ENCODE peak calls at places on chromosomes 5 and 9, in ten cellular contexts. T is A549; F is CD8-positive, alpha-beta T cell; Q is heart left ventricle; B is tibial artery; G is heart right ventricle; Y is lower lobe of right lung; K is HepG2; C is iPS DF 6.9; J is IMR-90. L is an unnamed sample.

GRCh38 chr5:142317173-142317572 is 7.6 kb downstream of the SPRY4 start:
- DNase-seq in T (no peak), F (no peak), Q (no peak), B (no peak), G (no peak), Y (no peak), K (no peak), C (no peak), J (no peak), L (no peak)

GRCh38 chr5:173592050-173592669 is 24.3 kb downstream of the BOD1 start:
- DNase-seq in T (peak; percentile 21), F (no peak), Q (no peak), B (no peak), G (no peak), Y (no peak), K (no peak), C (no peak), J (no peak), L (no peak)

GRCh38 chr5:72387985-72388384 is 67.8 kb downstream of the PTCD2 start:
- DNase-seq in T (peak; percentile 68), F (no peak), Q (no peak), B (no peak), G (no peak), Y (no peak), K (no peak), C (no peak), J (peak; percentile 88), L (no peak)

GRCh38 chr5:93349613-93350012 is 231.4 kb downstream of the NR2F1-AS1 start:
- DNase-seq in T (no peak), F (no peak), Q (no peak), B (no peak), G (no peak), Y (no peak), K (no peak), C (no peak), J (peak; percentile 89), L (no peak)

GRCh38 chr9:6024035-6024554 is 8.7 kb upstream of the RANBP6 start:
- DNase-seq in T (peak; percentile 48), F (peak; percentile 18), Q (no peak), B (no peak), G (no peak), Y (no peak), K (peak; percentile 35), C (no peak), J (no peak), L (no peak)

GRCh38 chr5:43425965-43426364 is 13.8 kb upstream of the CCL28 start:
- DNase-seq in T (no peak), F (no peak), Q (no peak), B (no peak), G (no peak), Y (no peak), K (no peak), C (no peak), J (peak; percentile 80), L (no peak)

GRCh38 chr9:125950880-125951471 is 203.8 kb downstream of the PBX3 start:
- DNase-seq in T (no peak), F (no peak), Q (no peak), B (no peak), G (no peak), Y (no peak), K (no peak), C (peak; percentile 92), J (no peak), L (no peak)

GRCh38 chr5:82975812-82976211 is 101.4 kb downstream of the TMEM167A start:
- DNase-seq in T (no peak), F (no peak), Q (no peak), B (no peak), G (no peak), Y (no peak), K (peak; percentile 37), C (no peak), J (no peak), L (no peak)

GRCh38 chr9:7828344-7828743 is 28.8 kb upstream of the DMAC1 start:
- DNase-seq in T (no peak), F (no peak), Q (no peak), B (no peak), G (no peak), Y (no peak), K (no peak), C (no peak), J (no peak), L (no peak)

GRCh38 chr5:128053291-128053954 is 30.1 kb upstream of the SLC12A2 start:
- DNase-seq in T (no peak), F (no peak), Q (no peak), B (no peak), G (no peak), Y (no peak), K (peak; percentile 2), C (no peak), J (peak; percentile 46), L (peak; percentile 19)

GRCh38 chr9:121499427-121500164 is at the start of gene GGTA1:
- DNase-seq in T (peak; percentile 57), F (no peak), Q (peak; percentile 88), B (peak; percentile 69), G (peak; percentile 73), Y (peak; percentile 78), K (no peak), C (no peak), J (peak; percentile 50), L (peak; percentile 80)

GRCh38 chr9:93108301-93109041 is 12.5 kb downstream of the CARD19 start:
- DNase-seq in T (no peak), F (no peak), Q (peak; percentile 47), B (peak; percentile 20), G (no peak), Y (peak; percentile 46), K (no peak), C (no peak), J (no peak), L (no peak)

GRCh38 chr5:65674749-65675148 is 47.2 kb downstream of the SGTB start:
- DNase-seq in T (no peak), F (no peak), Q (no peak), B (no peak), G (no peak), Y (no peak), K (no peak), C (no peak), J (peak; percentile 63), L (no peak)

GRCh38 chr5:138243794-138244193 is 30.6 kb downstream of the GFRA3 start:
- DNase-seq in T (no peak), F (no peak), Q (no peak), B (no peak), G (no peak), Y (no peak), K (no peak), C (no peak), J (no peak), L (no peak)

DNA sequence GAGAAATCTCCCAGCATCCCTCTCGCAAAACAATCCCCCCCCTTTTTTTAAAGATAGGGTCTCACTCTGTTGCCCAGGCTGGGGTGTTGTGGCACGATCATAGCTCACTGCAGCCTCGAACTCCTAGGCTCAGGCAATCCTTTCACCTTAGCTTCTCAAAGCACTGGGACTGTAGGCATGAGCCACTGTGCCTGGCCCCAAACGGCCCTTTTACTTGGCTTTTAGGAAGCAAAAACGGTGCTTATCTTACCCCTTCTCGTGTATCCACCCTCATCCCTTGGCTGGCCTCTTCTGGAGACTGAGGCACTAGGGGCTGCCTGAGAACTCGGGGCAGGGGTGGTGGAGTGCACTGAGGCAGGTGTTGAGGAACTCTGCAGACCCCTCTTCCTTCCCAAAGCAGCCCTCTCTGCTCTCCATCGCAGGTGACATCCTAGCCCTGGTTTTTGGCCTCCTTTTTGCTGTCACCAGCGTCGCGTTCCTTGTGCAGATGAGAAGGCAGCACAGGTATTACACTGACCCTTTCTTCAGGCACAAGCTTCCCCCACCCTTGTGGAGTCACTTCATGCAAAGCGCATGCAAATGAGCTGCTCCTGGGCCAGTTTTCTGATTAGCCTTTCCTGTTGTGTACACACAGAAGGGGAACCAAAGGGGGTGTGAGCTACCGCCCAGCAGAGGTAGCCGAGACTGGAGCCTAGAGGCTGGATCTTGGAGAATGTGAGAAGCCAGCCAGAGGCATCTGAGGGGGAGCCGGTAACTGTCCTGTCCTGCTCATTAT is 6.8 kb downstream of the CA9 start:
- DNase-seq in T (no peak), F (no peak), Q (no peak), B (no peak), G (no peak), Y (no peak), K (no peak), C (no peak), J (peak; percentile 78), L (no peak)
- H3K4me1 ChIP-seq in T (peaks cover 19% of the 10 kb centered on the region), F (peaks cover 8% of the 10 kb centered on the region), Q (peaks cover 10% of the 10 kb centered on the region), B (peaks cover 63% of the 10 kb centered on the region), G (peaks cover 7% of the 10 kb centered on the region), Y (peaks cover 18% of the 10 kb centered on the region), K (peaks cover 6% of the 10 kb centered on the region), C (peaks cover 1% of the 10 kb centered on the region), J (peaks cover 50% of the 10 kb centered on the region), L (peaks cover 8% of the 10 kb centered on the region)

DNA sequence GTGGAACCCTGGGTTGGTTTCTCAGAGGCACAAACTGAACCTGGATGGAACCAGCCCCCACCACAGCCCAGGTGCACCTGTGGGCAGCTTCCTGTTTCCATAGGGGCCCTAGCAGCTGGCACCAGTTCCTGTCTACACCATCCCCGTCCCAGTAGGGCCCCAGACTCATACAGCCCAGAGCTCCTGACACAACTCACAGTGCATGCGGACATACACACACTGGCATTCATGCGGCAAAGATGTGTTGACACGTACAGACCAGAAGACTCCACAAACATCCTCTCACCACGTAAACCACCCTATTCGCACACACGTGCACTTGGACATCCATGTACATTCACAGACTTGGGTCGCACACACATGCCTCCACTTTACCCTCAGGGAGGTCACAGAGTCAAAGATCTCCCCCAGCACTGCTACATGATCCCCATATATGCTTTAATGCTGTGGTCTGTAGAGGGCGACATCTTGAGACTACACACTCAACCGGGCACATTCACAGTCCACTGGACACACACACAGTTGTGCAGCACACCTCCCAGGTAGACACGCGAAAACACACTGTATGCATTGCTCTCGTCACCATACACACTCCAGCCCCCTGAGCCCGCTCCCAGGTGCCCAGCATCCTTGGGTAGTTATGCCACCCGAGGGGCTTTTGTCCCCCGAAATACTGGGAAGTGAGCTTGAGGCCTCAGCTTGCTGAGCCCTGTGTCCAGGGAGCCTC is 22.4 kb downstream of the CXXC5 start:
- DNase-seq in T (peak; percentile 53), F (peak; percentile 34), Q (no peak), B (no peak), G (no peak), Y (no peak), K (peak; percentile 45), C (no peak), J (no peak), L (no peak)
- H3K4me1 ChIP-seq in T (peaks cover 42% of the 10 kb centered on the region), F (peaks cover 53% of the 10 kb centered on the region), Q (peaks cover 97% of the 10 kb centered on the region), B (peaks cover 98% of the 10 kb centered on the region), G (peaks cover 85% of the 10 kb centered on the region), Y (peaks cover 82% of the 10 kb centered on the region), K (peaks cover 66% of the 10 kb centered on the region), C (peaks cover 15% of the 10 kb centered on the region), J (peaks cover 30% of the 10 kb centered on the region), L (peaks cover 21% of the 10 kb centered on the region)

GRCh38 chr5:177333420-177334154 is 17.9 kb downstream of the LMAN2 start:
- DNase-seq in T (no peak), F (no peak), Q (no peak), B (no peak), G (no peak), Y (peak; percentile 11), K (no peak), C (no peak), J (no peak), L (no peak)
- H3K4me1 ChIP-seq in T (peaks cover 5% of the 10 kb centered on the region), F (peaks cover 4% of the 10 kb centered on the region), Q (peaks cover 16% of the 10 kb centered on the region), B (no peaks in the 10 kb centered on the region), G (peaks cover 14% of the 10 kb centered on the region), Y (no peaks in the 10 kb centered on the region), K (peaks cover 3% of the 10 kb centered on the region), C (peaks cover 2% of the 10 kb centered on the region), J (no peaks in the 10 kb centered on the region), L (no peaks in the 10 kb centered on the region)

DNA sequence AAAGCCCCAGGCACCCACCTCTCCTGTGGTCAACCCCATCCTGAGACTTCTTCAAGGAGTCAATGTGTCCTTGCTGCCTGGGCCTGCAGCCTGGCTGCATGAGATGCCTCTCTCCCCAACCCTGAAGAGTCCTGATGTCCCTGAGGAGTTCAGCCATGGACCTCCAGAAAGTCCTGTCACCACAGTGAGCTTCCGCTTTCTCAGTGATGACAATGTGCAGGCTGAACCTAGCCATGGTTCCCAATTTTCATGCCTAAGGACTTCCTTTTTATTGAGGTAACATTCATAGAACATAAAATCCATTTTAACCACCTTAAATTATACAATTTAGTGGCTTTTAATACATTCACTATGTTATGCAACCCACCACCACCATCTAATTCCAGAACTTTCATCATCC is 29.1 kb downstream of the DAP start:
- DNase-seq in T (no peak), F (no peak), Q (no peak), B (no peak), G (no peak), Y (no peak), K (no peak), C (no peak), J (no peak), L (no peak)
- H3K4me1 ChIP-seq in T (no peaks in the 10 kb centered on the region), F (no peaks in the 10 kb centered on the region), Q (peaks cover 22% of the 10 kb centered on the region), B (peaks cover 5% of the 10 kb centered on the region), G (peaks cover 8% of the 10 kb centered on the region), Y (peaks cover 23% of the 10 kb centered on the region), K (peaks cover 7% of the 10 kb centered on the region), C (no peaks in the 10 kb centered on the region), J (peaks cover 15% of the 10 kb centered on the region), L (peaks cover 3% of the 10 kb centered on the region)